ENCODE peak calls at places on chromosomes 7 and 10, in ten cellular contexts. Y is left ventricle myocardium inferior, R is lower leg skin, T is endothelial cell, F is WTC11, Z is nephron progenitor cell, E is bronchial epithelial cell, O is HFF-Myc, S is A673, X is B cell. J is an unnamed sample.

GRCh38 chr10:35592421-35592820 is 12.7 kb upstream of the GJD4 start:
- DNase-seq in F (no peak), Z (no peak), X (no peak), Y (no peak), O (no peak), T (no peak), E (no peak), S (peak; percentile 28), R (peak; percentile 5), J (no peak)

GRCh38 chr7:79610301-79610700 is 156.8 kb upstream of the MAGI2 start:
- DNase-seq in S (no peak), O (no peak), E (no peak), Y (no peak), Z (no peak), R (no peak), T (no peak), X (no peak), F (no peak), J (no peak)

GRCh38 chr10:133309720-133310398 is 1.1 kb downstream of the ZNF511 start:
- DNase-seq in R (no peak), E (no peak), S (no peak), T (no peak), X (no peak), O (no peak), F (no peak), Y (peak; percentile 33), Z (no peak), J (no peak)

GRCh38 chr10:117537436-117537903 is 5.1 kb upstream of the EMX2 start:
- DNase-seq in R (peak; percentile 86), Z (peak; percentile 78), O (no peak), Y (no peak), F (peak; percentile 43), S (no peak), X (no peak), T (peak; percentile 66), E (no peak), J (no peak)

GRCh38 chr7:91628742-91629141 is 251.8 kb downstream of the MTERF1 start:
- DNase-seq in Z (no peak), T (no peak), S (peak; percentile 68), Y (no peak), X (no peak), O (no peak), R (no peak), E (peak; percentile 26), F (no peak), J (no peak)

GRCh38 chr10:28179490-28180099 is 123.3 kb downstream of the MPP7 start:
- DNase-seq in X (no peak), E (peak; percentile 46), S (peak; percentile 71), O (peak; percentile 72), Y (no peak), R (no peak), T (peak; percentile 39), Z (peak; percentile 40), F (no peak), J (peak; percentile 59)

GRCh38 chr7:158384746-158385145 is 202.9 kb downstream of the PTPRN2 start:
- DNase-seq in Y (no peak), R (no peak), Z (no peak), X (no peak), S (no peak), F (no peak), O (no peak), E (no peak), T (no peak), J (no peak)

GRCh38 chr7:47738563-47739166 is 156.8 kb upstream of the TNS3 start:
- DNase-seq in Z (peak; percentile 49), R (no peak), O (no peak), S (no peak), F (no peak), T (no peak), E (no peak), X (peak; percentile 47), Y (no peak), J (no peak)

GRCh38 chr7:84712326-84712725 is 474.5 kb downstream of the SEMA3D start:
- DNase-seq in X (no peak), S (no peak), O (no peak), T (no peak), R (no peak), E (no peak), Y (no peak), Z (no peak), F (no peak), J (no peak)

GRCh38 chr10:12077580-12078180 is 8.9 kb downstream of the DHTKD1 start:
- DNase-seq in O (no peak), R (no peak), S (no peak), X (peak; percentile 69), E (no peak), T (no peak), Y (no peak), F (no peak), Z (no peak), J (no peak)

GRCh38 chr7:104650991-104651680 is 322.7 kb downstream of the LHFPL3 start:
- DNase-seq in X (no peak), Z (no peak), F (no peak), O (no peak), Y (no peak), S (no peak), R (no peak), T (no peak), E (no peak), J (no peak)

DNA sequence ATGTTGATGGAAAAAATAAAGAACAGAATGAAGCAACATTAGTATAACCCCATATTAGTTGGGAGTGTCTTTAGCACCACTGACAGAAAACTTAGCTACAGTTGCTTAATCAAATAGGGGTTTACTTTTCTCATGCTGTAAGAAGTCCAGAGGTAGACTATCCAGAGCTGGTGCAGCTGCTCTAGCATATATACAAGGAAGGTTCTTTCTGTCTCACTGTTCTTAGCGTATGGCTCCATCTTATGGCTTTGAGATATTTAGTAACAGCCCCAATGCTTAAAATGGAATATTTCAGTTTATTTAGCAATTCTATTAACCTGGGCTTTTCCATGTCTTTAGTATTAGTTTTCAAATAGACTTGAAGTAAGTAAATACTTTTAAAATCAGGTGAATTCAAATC is 15.2 kb upstream of the WNT2 start:
- DNase-seq in Y (no peak), T (no peak), R (no peak), O (no peak), F (no peak), Z (no peak), S (no peak), X (no peak), E (no peak), J (no peak)
- TF ChIP-seq CTCF in Y (no peak), T (no peak), R (no peak), O (no peak), F (no peak), Z (no peak), S (no peak), X (no peak), E (no peak), J (no peak)

GRCh38 chr10:103612462-103613365 is 119.2 kb downstream of the NEURL1 start:
- DNase-seq in R (no peak), E (peak; percentile 23), O (no peak), Y (no peak), S (no peak), Z (no peak), F (no peak), T (no peak), X (no peak), J (no peak)
- TF ChIP-seq CTCF in R (no peak), E (no peak), O (no peak), Y (no peak), S (no peak), Z (no peak), F (no peak), T (no peak), X (no peak), J (no peak)

GRCh38 chr7:98992076-98992475 is 113.7 kb downstream of the TRRAP start:
- DNase-seq in O (no peak), S (no peak), Y (no peak), E (no peak), T (no peak), F (no peak), R (peak; percentile 74), Z (no peak), X (no peak), J (no peak)

GRCh38 chr7:98995111-98995510 is 116.8 kb downstream of the TRRAP start:
- DNase-seq in E (no peak), T (no peak), Z (no peak), X (no peak), S (no peak), F (no peak), Y (no peak), R (peak; percentile 82), O (no peak), J (no peak)

GRCh38 chr7:98994046-98994944 is 116.0 kb downstream of the TRRAP start:
- DNase-seq in Y (no peak), O (no peak), X (no peak), E (no peak), F (no peak), S (no peak), T (no peak), Z (no peak), R (peak; percentile 53), J (no peak)

GRCh38 chr7:98991141-98991540 is 112.8 kb downstream of the TRRAP start:
- DNase-seq in T (no peak), Y (no peak), Z (no peak), S (no peak), F (no peak), X (no peak), O (no peak), E (no peak), R (peak; percentile 53), J (no peak)

DNA sequence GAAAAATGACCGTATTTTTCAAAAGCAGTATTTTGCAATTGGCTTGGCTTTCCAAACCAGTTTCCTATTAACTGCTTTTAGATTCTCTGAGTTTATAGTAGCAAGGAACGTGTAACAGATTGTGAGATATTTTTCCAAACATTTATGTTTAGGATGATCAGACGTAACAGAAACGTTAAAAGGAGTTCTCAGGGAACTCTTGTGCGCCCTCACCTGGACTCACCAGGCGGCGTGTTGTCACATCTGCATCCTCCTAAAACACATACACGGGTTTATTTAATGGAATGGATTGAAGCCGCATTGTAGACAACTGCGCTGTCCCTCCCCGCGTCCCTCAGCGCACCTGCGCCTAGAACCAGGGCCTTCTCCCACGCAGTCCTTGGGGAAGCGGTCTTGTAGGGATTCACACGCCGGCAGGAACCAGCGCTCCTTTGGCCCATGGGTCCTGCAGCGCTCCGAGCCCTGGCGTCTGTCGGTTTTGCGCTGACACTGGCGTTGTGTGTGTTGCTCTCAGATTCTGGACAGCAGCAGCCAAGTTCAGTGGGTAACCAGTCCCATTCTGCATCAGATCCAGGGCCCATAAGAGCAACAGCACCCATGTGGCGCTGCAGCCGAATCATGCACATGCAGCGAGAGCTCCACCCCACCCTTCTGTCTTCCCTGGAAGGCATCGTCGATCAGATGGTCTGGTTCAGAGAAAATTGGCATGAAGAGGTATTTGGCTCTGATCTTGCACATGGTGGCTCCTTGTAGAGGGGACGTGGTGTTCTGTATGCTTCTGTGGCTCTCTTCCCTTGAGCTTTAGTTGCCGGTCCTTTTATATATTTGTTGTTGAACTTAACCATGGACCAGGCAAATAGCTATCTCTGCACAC is 114.9 kb downstream of the TRRAP start:
- DNase-seq in S (no peak), F (no peak), Z (no peak), T (no peak), E (no peak), Y (no peak), X (no peak), R (peak; percentile 50), O (no peak), J (no peak)
- TF ChIP-seq CTCF in S (peak; percentile 32), F (no peak), Z (no peak), T (no peak), E (no peak), Y (no peak), X (no peak), R (no peak), O (peak; percentile 14), J (no peak)

DNA sequence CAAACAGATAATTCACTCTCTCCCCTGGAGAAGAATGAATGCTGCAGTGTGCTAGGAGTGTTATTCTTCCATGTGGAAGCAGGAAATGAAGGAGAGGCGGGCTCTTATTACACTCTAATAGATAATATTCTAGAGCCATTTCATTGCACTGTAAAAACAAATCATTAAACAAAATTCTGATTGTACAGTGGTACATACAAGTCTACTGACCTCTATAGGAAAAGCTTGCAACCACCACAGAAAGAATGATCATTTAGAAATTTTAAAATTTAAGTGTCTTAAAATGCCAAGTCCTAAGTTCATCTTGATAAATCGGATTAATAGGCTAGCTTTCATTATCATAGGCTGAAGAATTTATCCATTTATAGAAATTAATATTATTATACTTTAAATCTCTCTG is 960.3 kb upstream of the LRRN3 start:
- DNase-seq in Z (no peak), Y (no peak), R (no peak), S (no peak), E (no peak), F (no peak), X (no peak), T (no peak), O (no peak), J (no peak)
- TF ChIP-seq CTCF in Z (peak; percentile 11), Y (no peak), R (no peak), S (peak; percentile 31), E (no peak), F (no peak), X (no peak), T (no peak), O (no peak), J (no peak)